ENCODE peak calls at places on chromosome 18, in ten cellular contexts. One of them, this sample, is unnamed.

GRCh38 chr18:2850816-2851215 is 4.0 kb downstream of the EMILIN2 start:
- DNase-seq in effector memory CD4-positive, alpha-beta T cell: no peak
- DNase-seq in aorta: no peak
- DNase-seq in body of pancreas: no peak
- DNase-seq in MM.1S: no peak
- DNase-seq in neural progenitor cell: no peak
- DNase-seq in prostate gland: no peak
- DNase-seq in breast epithelium: no peak
- DNase-seq in brain microvascular endothelial cell: no peak
- DNase-seq in endodermal cell: no peak
- DNase-seq in this sample: no peak

GRCh38 chr18:78713064-78713463 is 266.6 kb upstream of the SALL3 start:
- DNase-seq in effector memory CD4-positive, alpha-beta T cell: no peak
- DNase-seq in aorta: no peak
- DNase-seq in body of pancreas: no peak
- DNase-seq in MM.1S: no peak
- DNase-seq in neural progenitor cell: peak; percentile 86
- DNase-seq in prostate gland: no peak
- DNase-seq in breast epithelium: peak; percentile 15
- DNase-seq in brain microvascular endothelial cell: no peak
- DNase-seq in endodermal cell: peak; percentile 91
- DNase-seq in this sample: no peak

GRCh38 chr18:21843340-21843739 is 102.7 kb downstream of the MIB1 start:
- DNase-seq in effector memory CD4-positive, alpha-beta T cell: no peak
- DNase-seq in aorta: no peak
- DNase-seq in body of pancreas: no peak
- DNase-seq in MM.1S: no peak
- DNase-seq in neural progenitor cell: no peak
- DNase-seq in prostate gland: no peak
- DNase-seq in breast epithelium: no peak
- DNase-seq in brain microvascular endothelial cell: no peak
- DNase-seq in endodermal cell: no peak
- DNase-seq in this sample: no peak

GRCh38 chr18:56451188-56451587 is 187.2 kb downstream of the TXNL1 start:
- DNase-seq in effector memory CD4-positive, alpha-beta T cell: no peak
- DNase-seq in aorta: no peak
- DNase-seq in body of pancreas: no peak
- DNase-seq in MM.1S: no peak
- DNase-seq in neural progenitor cell: no peak
- DNase-seq in prostate gland: no peak
- DNase-seq in breast epithelium: no peak
- DNase-seq in brain microvascular endothelial cell: no peak
- DNase-seq in endodermal cell: no peak
- DNase-seq in this sample: no peak

GRCh38 chr18:79695269-79695668 is 15.7 kb downstream of the CTDP1 start:
- DNase-seq in effector memory CD4-positive, alpha-beta T cell: no peak
- DNase-seq in aorta: peak; percentile 19
- DNase-seq in body of pancreas: no peak
- DNase-seq in MM.1S: no peak
- DNase-seq in neural progenitor cell: no peak
- DNase-seq in prostate gland: no peak
- DNase-seq in breast epithelium: no peak
- DNase-seq in brain microvascular endothelial cell: peak; percentile 10
- DNase-seq in endodermal cell: no peak
- DNase-seq in this sample: no peak

GRCh38 chr18:2406544-2406943 is 164.8 kb downstream of the METTL4 start:
- DNase-seq in effector memory CD4-positive, alpha-beta T cell: no peak
- DNase-seq in aorta: no peak
- DNase-seq in body of pancreas: no peak
- DNase-seq in MM.1S: no peak
- DNase-seq in neural progenitor cell: no peak
- DNase-seq in prostate gland: no peak
- DNase-seq in breast epithelium: no peak
- DNase-seq in brain microvascular endothelial cell: no peak
- DNase-seq in endodermal cell: no peak
- DNase-seq in this sample: no peak

GRCh38 chr18:56168049-56168781 is 470.2 kb downstream of the TXNL1 start:
- DNase-seq in effector memory CD4-positive, alpha-beta T cell: no peak
- DNase-seq in aorta: peak; percentile 46
- DNase-seq in body of pancreas: peak; percentile 53
- DNase-seq in MM.1S: no peak
- DNase-seq in neural progenitor cell: peak; percentile 29
- DNase-seq in prostate gland: peak; percentile 9
- DNase-seq in breast epithelium: no peak
- DNase-seq in brain microvascular endothelial cell: peak; percentile 30
- DNase-seq in endodermal cell: peak; percentile 67
- DNase-seq in this sample: no peak

GRCh38 chr18:21167641-21168372 is 56.2 kb upstream of the ROCK1 start:
- DNase-seq in effector memory CD4-positive, alpha-beta T cell: no peak
- DNase-seq in aorta: no peak
- DNase-seq in body of pancreas: peak; percentile 54
- DNase-seq in MM.1S: peak; percentile 73
- DNase-seq in neural progenitor cell: peak; percentile 35
- DNase-seq in prostate gland: peak; percentile 84
- DNase-seq in breast epithelium: no peak
- DNase-seq in brain microvascular endothelial cell: no peak
- DNase-seq in endodermal cell: peak; percentile 90
- DNase-seq in this sample: peak; percentile 19

GRCh38 chr18:24741961-24742738 is 281.7 kb downstream of the HRH4 start:
- DNase-seq in effector memory CD4-positive, alpha-beta T cell: no peak
- DNase-seq in aorta: no peak
- DNase-seq in body of pancreas: no peak
- DNase-seq in MM.1S: no peak
- DNase-seq in neural progenitor cell: no peak
- DNase-seq in prostate gland: no peak
- DNase-seq in breast epithelium: no peak
- DNase-seq in brain microvascular endothelial cell: no peak
- DNase-seq in endodermal cell: no peak
- DNase-seq in this sample: no peak

GRCh38 chr18:7174359-7175107 is 56.4 kb upstream of the LRRC30 start:
- DNase-seq in effector memory CD4-positive, alpha-beta T cell: no peak
- DNase-seq in aorta: no peak
- DNase-seq in body of pancreas: peak; percentile 50
- DNase-seq in MM.1S: no peak
- DNase-seq in neural progenitor cell: peak; percentile 39
- DNase-seq in prostate gland: no peak
- DNase-seq in breast epithelium: no peak
- DNase-seq in brain microvascular endothelial cell: no peak
- DNase-seq in endodermal cell: peak; percentile 90
- DNase-seq in this sample: peak; percentile 31

GRCh38 chr18:43970656-43971055 is 693.4 kb upstream of the SYT4 start:
- DNase-seq in effector memory CD4-positive, alpha-beta T cell: no peak
- DNase-seq in aorta: no peak
- DNase-seq in body of pancreas: no peak
- DNase-seq in MM.1S: no peak
- DNase-seq in neural progenitor cell: no peak
- DNase-seq in prostate gland: no peak
- DNase-seq in breast epithelium: no peak
- DNase-seq in brain microvascular endothelial cell: peak; percentile 16
- DNase-seq in endodermal cell: no peak
- DNase-seq in this sample: no peak

GRCh38 chr18:50079571-50080295 is 115.2 kb downstream of the MYO5B start:
- DNase-seq in effector memory CD4-positive, alpha-beta T cell: no peak
- DNase-seq in aorta: peak; percentile 61
- DNase-seq in body of pancreas: peak; percentile 70
- DNase-seq in MM.1S: no peak
- DNase-seq in neural progenitor cell: no peak
- DNase-seq in prostate gland: peak; percentile 36
- DNase-seq in breast epithelium: peak; percentile 78
- DNase-seq in brain microvascular endothelial cell: no peak
- DNase-seq in endodermal cell: peak; percentile 11
- DNase-seq in this sample: peak; percentile 96

GRCh38 chr18:26685438-26686173 is 137.3 kb upstream of the KCTD1 start:
- DNase-seq in effector memory CD4-positive, alpha-beta T cell: no peak
- DNase-seq in aorta: no peak
- DNase-seq in body of pancreas: no peak
- DNase-seq in MM.1S: no peak
- DNase-seq in neural progenitor cell: peak; percentile 46
- DNase-seq in prostate gland: no peak
- DNase-seq in breast epithelium: no peak
- DNase-seq in brain microvascular endothelial cell: no peak
- DNase-seq in endodermal cell: peak; percentile 54
- DNase-seq in this sample: no peak

DNA sequence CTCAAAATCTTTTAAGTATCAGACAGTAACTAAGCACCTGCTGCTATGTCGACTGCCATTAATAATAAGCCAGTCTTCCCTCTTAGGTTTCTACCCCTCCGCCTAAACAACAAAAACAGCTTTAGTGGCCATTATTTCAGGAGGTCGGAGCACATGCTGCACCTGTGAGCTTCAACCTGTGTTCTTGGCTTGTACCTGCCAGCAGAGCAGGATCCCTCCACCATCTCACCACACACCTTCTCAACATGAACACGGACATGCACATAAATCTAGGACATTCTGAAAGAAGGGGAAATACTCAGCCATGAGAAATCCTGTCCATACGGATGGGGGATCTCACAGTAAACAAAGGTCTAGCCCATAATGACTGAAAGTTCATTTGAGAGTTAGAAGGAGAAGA is 3.7 kb downstream of the CYB5A start:
- DNase-seq in effector memory CD4-positive, alpha-beta T cell: no peak
- DNase-seq in aorta: no peak
- DNase-seq in body of pancreas: no peak
- DNase-seq in MM.1S: no peak
- DNase-seq in neural progenitor cell: no peak
- DNase-seq in prostate gland: no peak
- DNase-seq in breast epithelium: no peak
- DNase-seq in brain microvascular endothelial cell: no peak
- DNase-seq in endodermal cell: no peak
- DNase-seq in this sample: no peak
- H3K4me3 ChIP-seq in effector memory CD4-positive, alpha-beta T cell: no peak overlapping the region
- H3K4me3 ChIP-seq in aorta: no peak overlapping the region
- H3K4me3 ChIP-seq in body of pancreas: no peak overlapping the region
- H3K4me3 ChIP-seq in MM.1S: no peak overlapping the region
- H3K4me3 ChIP-seq in neural progenitor cell: no peak overlapping the region
- H3K4me3 ChIP-seq in prostate gland: no peak overlapping the region
- H3K4me3 ChIP-seq in breast epithelium: peak overlapping the region; percentile 13
- H3K4me3 ChIP-seq in brain microvascular endothelial cell: no peak overlapping the region
- H3K4me3 ChIP-seq in endodermal cell: no peak overlapping the region
- H3K4me3 ChIP-seq in this sample: no peak overlapping the region

DNA sequence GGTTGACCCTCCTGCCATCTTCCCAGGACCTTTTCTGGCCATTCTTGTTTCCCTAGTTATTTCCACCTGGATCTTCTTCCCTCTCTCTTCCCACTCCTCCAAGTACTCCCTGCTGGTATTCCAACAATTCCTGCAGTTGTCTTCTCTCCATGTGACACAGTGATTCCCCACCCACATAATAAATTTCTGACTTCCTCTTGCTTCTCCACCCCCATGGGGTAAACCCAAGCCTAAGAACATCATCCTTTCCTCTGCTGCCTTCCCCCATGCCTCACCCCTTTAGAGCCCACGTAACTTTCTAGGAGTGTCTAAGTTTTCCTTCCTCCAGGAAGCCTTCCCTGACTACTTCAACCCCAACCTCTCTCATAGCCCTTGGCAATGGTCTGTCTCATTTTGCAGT is 72.6 kb downstream of the CELF4 start:
- DNase-seq in effector memory CD4-positive, alpha-beta T cell: no peak
- DNase-seq in aorta: no peak
- DNase-seq in body of pancreas: no peak
- DNase-seq in MM.1S: no peak
- DNase-seq in neural progenitor cell: no peak
- DNase-seq in prostate gland: no peak
- DNase-seq in breast epithelium: no peak
- DNase-seq in brain microvascular endothelial cell: no peak
- DNase-seq in endodermal cell: no peak
- DNase-seq in this sample: no peak
- H3K27me3 ChIP-seq in effector memory CD4-positive, alpha-beta T cell: no peaks in the 10 kb centered on the region
- H3K27me3 ChIP-seq in aorta: no peaks in the 10 kb centered on the region
- H3K27me3 ChIP-seq in body of pancreas: no peaks in the 10 kb centered on the region
- H3K27me3 ChIP-seq in MM.1S: peaks cover 22% of the 10 kb centered on the region
- H3K27me3 ChIP-seq in neural progenitor cell: peaks cover 11% of the 10 kb centered on the region
- H3K27me3 ChIP-seq in prostate gland: no peaks in the 10 kb centered on the region
- H3K27me3 ChIP-seq in breast epithelium: peaks cover 15% of the 10 kb centered on the region
- H3K27me3 ChIP-seq in brain microvascular endothelial cell: no peaks in the 10 kb centered on the region
- H3K27me3 ChIP-seq in endodermal cell: peaks cover 6% of the 10 kb centered on the region
- H3K27me3 ChIP-seq in this sample: no peaks in the 10 kb centered on the region

DNA sequence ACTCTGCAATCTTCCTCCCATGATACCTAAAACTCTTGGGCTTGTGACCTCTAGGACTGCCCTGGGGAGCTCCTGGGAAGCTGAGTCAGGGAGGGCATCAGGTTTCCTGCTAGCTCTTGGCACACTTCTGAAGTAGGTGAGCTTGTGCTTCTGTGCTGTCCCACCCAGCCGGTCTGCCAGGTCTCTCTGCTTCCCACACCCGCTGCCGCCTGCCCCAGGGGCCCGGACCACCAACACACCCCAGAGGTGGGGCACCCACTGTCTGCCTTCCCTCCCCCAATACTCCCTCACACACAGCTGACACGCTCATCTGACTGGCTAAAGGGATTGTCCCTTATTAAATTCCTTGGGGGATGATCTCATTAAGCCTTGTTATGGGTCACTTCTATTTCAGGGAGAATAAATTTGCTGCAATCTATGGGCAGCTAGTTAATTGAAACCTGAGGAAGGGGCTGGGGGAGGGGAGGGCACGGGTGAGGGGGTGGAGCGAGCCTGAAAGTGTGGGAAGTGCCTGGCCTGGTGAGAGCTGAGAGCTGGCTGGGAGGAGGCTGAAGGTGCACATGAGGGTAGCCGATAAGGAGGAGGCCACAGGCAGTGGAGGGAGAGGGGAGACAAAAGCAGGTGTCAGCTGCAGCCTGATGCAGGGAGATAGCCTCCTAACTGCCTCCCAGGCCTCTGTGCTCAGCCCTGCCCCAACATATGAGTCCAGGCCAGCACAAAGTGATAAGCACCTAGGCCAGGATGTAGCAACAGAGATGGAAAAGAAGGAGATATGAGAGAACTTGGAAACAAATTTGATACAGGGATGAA is 48.8 kb downstream of the HAUS1 start:
- DNase-seq in effector memory CD4-positive, alpha-beta T cell: no peak
- DNase-seq in aorta: no peak
- DNase-seq in body of pancreas: no peak
- DNase-seq in MM.1S: no peak
- DNase-seq in neural progenitor cell: peak; percentile 52
- DNase-seq in prostate gland: no peak
- DNase-seq in breast epithelium: no peak
- DNase-seq in brain microvascular endothelial cell: no peak
- DNase-seq in endodermal cell: peak; percentile 79
- DNase-seq in this sample: peak; percentile 75
- H3K4me3 ChIP-seq in effector memory CD4-positive, alpha-beta T cell: no peak overlapping the region
- H3K4me3 ChIP-seq in aorta: no peak overlapping the region
- H3K4me3 ChIP-seq in body of pancreas: no peak overlapping the region
- H3K4me3 ChIP-seq in MM.1S: no peak overlapping the region
- H3K4me3 ChIP-seq in neural progenitor cell: no peak overlapping the region
- H3K4me3 ChIP-seq in prostate gland: no peak overlapping the region
- H3K4me3 ChIP-seq in breast epithelium: no peak overlapping the region
- H3K4me3 ChIP-seq in brain microvascular endothelial cell: no peak overlapping the region
- H3K4me3 ChIP-seq in endodermal cell: no peak overlapping the region
- H3K4me3 ChIP-seq in this sample: no peak overlapping the region

DNA sequence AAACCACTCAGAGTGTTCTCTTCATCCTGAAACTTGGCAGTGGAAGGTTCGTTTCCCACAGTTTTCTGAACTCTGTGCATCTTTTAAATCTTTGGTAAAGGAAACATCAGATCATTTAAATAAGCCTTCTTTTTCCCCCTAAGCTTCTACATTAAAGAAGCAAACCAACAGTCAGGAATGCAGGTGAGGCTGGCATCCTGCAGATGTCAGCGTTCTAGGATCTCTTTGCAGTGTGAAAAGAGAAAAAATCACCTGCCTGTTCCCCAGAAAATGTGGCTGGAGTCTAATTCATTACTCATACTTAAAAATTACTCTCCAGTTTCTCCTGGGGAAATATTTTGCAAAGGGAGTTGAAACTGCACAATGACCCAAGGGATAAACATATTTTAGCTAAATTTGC is 64.5 kb upstream of the ZCCHC2 start:
- DNase-seq in effector memory CD4-positive, alpha-beta T cell: no peak
- DNase-seq in aorta: no peak
- DNase-seq in body of pancreas: no peak
- DNase-seq in MM.1S: no peak
- DNase-seq in neural progenitor cell: no peak
- DNase-seq in prostate gland: no peak
- DNase-seq in breast epithelium: no peak
- DNase-seq in brain microvascular endothelial cell: no peak
- DNase-seq in endodermal cell: no peak
- DNase-seq in this sample: no peak
- H3K27me3 ChIP-seq in effector memory CD4-positive, alpha-beta T cell: no peaks in the 10 kb centered on the region
- H3K27me3 ChIP-seq in aorta: no peaks in the 10 kb centered on the region
- H3K27me3 ChIP-seq in body of pancreas: no peaks in the 10 kb centered on the region
- H3K27me3 ChIP-seq in MM.1S: no peaks in the 10 kb centered on the region
- H3K27me3 ChIP-seq in neural progenitor cell: no peaks in the 10 kb centered on the region
- H3K27me3 ChIP-seq in prostate gland: no peaks in the 10 kb centered on the region
- H3K27me3 ChIP-seq in breast epithelium: no peaks in the 10 kb centered on the region
- H3K27me3 ChIP-seq in brain microvascular endothelial cell: no peaks in the 10 kb centered on the region
- H3K27me3 ChIP-seq in endodermal cell: no peaks in the 10 kb centered on the region
- H3K27me3 ChIP-seq in this sample: no peaks in the 10 kb centered on the region

This sample was measured in thyroid gland.